ENCODE peak calls at places on chromosomes 3 and 15, in seven cellular contexts. One of them, this sample, is unnamed.

GRCh38 chr3:44321335-44321734 is 17.2 kb upstream of the TCAIM start:
- DNase-seq in astrocyte of the spinal cord: no peak
- DNase-seq in psoas muscle: no peak
- DNase-seq in uterus: no peak
- DNase-seq in breast epithelium: no peak
- DNase-seq in NB4: no peak
- DNase-seq in AG04450: no peak
- DNase-seq in this sample: no peak

GRCh38 chr15:63077952-63078351 is 35.4 kb downstream of the TPM1 start:
- DNase-seq in AG04450: no peak
- DNase-seq in breast epithelium: no peak
- DNase-seq in uterus: no peak
- DNase-seq in NB4: no peak
- DNase-seq in psoas muscle: no peak
- DNase-seq in astrocyte of the spinal cord: no peak
- DNase-seq in this sample: no peak

GRCh38 chr3:140711043-140711718 is 33.3 kb downstream of the TRIM42 start:
- DNase-seq in psoas muscle: no peak
- DNase-seq in NB4: no peak
- DNase-seq in AG04450: no peak
- DNase-seq in astrocyte of the spinal cord: no peak
- DNase-seq in breast epithelium: no peak
- DNase-seq in uterus: no peak
- DNase-seq in this sample: no peak

GRCh38 chr3:154458560-154458959 is 28.6 kb upstream of the GPR149 start:
- DNase-seq in NB4: no peak
- DNase-seq in astrocyte of the spinal cord: no peak
- DNase-seq in psoas muscle: no peak
- DNase-seq in uterus: no peak
- DNase-seq in breast epithelium: no peak
- DNase-seq in AG04450: no peak
- DNase-seq in this sample: no peak

GRCh38 chr3:126607214-126607908 is 47.6 kb downstream of the TXNRD3 start:
- DNase-seq in breast epithelium: no peak
- DNase-seq in astrocyte of the spinal cord: peak; percentile 55
- DNase-seq in psoas muscle: no peak
- DNase-seq in uterus: no peak
- DNase-seq in AG04450: peak; percentile 16
- DNase-seq in NB4: peak; percentile 86
- DNase-seq in this sample: peak; percentile 72

GRCh38 chr15:80694624-80695098 is 449 bp upstream of the ABHD17C start:
- DNase-seq in AG04450: no peak
- DNase-seq in astrocyte of the spinal cord: no peak
- DNase-seq in psoas muscle: peak; percentile 32
- DNase-seq in breast epithelium: no peak
- DNase-seq in NB4: peak; percentile 26
- DNase-seq in uterus: no peak
- DNase-seq in this sample: peak; percentile 18

GRCh38 chr3:189687475-189687874 is 56.3 kb downstream of the TP63 start:
- DNase-seq in uterus: no peak
- DNase-seq in psoas muscle: no peak
- DNase-seq in NB4: no peak
- DNase-seq in astrocyte of the spinal cord: no peak
- DNase-seq in breast epithelium: no peak
- DNase-seq in AG04450: no peak
- DNase-seq in this sample: no peak

GRCh38 chr3:109545746-109546145 is 208.4 kb upstream of the DPPA4 start:
- DNase-seq in AG04450: no peak
- DNase-seq in breast epithelium: no peak
- DNase-seq in uterus: no peak
- DNase-seq in astrocyte of the spinal cord: no peak
- DNase-seq in NB4: no peak
- DNase-seq in psoas muscle: no peak
- DNase-seq in this sample: no peak

GRCh38 chr3:115281697-115282685 is 134.9 kb upstream of the ZBTB20 start:
- DNase-seq in AG04450: no peak
- DNase-seq in NB4: no peak
- DNase-seq in psoas muscle: no peak
- DNase-seq in astrocyte of the spinal cord: peak; percentile 8
- DNase-seq in uterus: no peak
- DNase-seq in breast epithelium: no peak
- DNase-seq in this sample: peak; percentile 11

GRCh38 chr3:161462138-161462537 is 34.5 kb upstream of the OTOL1 start:
- DNase-seq in NB4: no peak
- DNase-seq in psoas muscle: no peak
- DNase-seq in AG04450: no peak
- DNase-seq in breast epithelium: no peak
- DNase-seq in astrocyte of the spinal cord: no peak
- DNase-seq in uterus: no peak
- DNase-seq in this sample: no peak

GRCh38 chr3:169137076-169137475 is 526.4 kb downstream of the MECOM start:
- DNase-seq in astrocyte of the spinal cord: no peak
- DNase-seq in breast epithelium: no peak
- DNase-seq in AG04450: no peak
- DNase-seq in uterus: no peak
- DNase-seq in NB4: no peak
- DNase-seq in psoas muscle: no peak
- DNase-seq in this sample: no peak

GRCh38 chr3:122405015-122405414 is 10.8 kb downstream of the WDR5B start:
- DNase-seq in breast epithelium: no peak
- DNase-seq in astrocyte of the spinal cord: no peak
- DNase-seq in AG04450: no peak
- DNase-seq in NB4: no peak
- DNase-seq in psoas muscle: no peak
- DNase-seq in uterus: no peak
- DNase-seq in this sample: no peak

GRCh38 chr3:100561459-100562158 is 47.8 kb upstream of the ADGRG7 start:
- DNase-seq in astrocyte of the spinal cord: peak; percentile 68
- DNase-seq in AG04450: peak; percentile 32
- DNase-seq in NB4: no peak
- DNase-seq in psoas muscle: no peak
- DNase-seq in uterus: peak; percentile 19
- DNase-seq in breast epithelium: no peak
- DNase-seq in this sample: peak; percentile 94

GRCh38 chr3:27792869-27793268 is 70.7 kb upstream of the EOMES start:
- DNase-seq in psoas muscle: no peak
- DNase-seq in breast epithelium: no peak
- DNase-seq in AG04450: no peak
- DNase-seq in astrocyte of the spinal cord: no peak
- DNase-seq in uterus: no peak
- DNase-seq in NB4: no peak
- DNase-seq in this sample: no peak

GRCh38 chr3:8954938-8955763 is 8.1 kb downstream of the RAD18 start:
- DNase-seq in astrocyte of the spinal cord: peak; percentile 86
- DNase-seq in uterus: no peak
- DNase-seq in breast epithelium: no peak
- DNase-seq in psoas muscle: no peak
- DNase-seq in NB4: peak; percentile 93
- DNase-seq in AG04450: no peak
- DNase-seq in this sample: no peak

GRCh38 chr3:98777801-98778220 is 14.7 kb downstream of the ST3GAL6 start:
- DNase-seq in breast epithelium: no peak
- DNase-seq in uterus: no peak
- DNase-seq in psoas muscle: no peak
- DNase-seq in AG04450: peak; percentile 39
- DNase-seq in NB4: no peak
- DNase-seq in astrocyte of the spinal cord: peak; percentile 55
- DNase-seq in this sample: peak; percentile 85

GRCh38 chr3:101903426-101903825 is 54.1 kb downstream of the NFKBIZ start:
- DNase-seq in psoas muscle: no peak
- DNase-seq in uterus: no peak
- DNase-seq in NB4: no peak
- DNase-seq in astrocyte of the spinal cord: no peak
- DNase-seq in breast epithelium: no peak
- DNase-seq in AG04450: no peak
- DNase-seq in this sample: peak; percentile 37

GRCh38 chr3:139574026-139574947 is 34.7 kb upstream of the RBP1 start:
- DNase-seq in psoas muscle: peak; percentile 47
- DNase-seq in NB4: no peak
- DNase-seq in breast epithelium: no peak
- DNase-seq in AG04450: no peak
- DNase-seq in astrocyte of the spinal cord: no peak
- DNase-seq in uterus: peak; percentile 35
- DNase-seq in this sample: peak; percentile 8

GRCh38 chr3:1087066-1087555 is 5.7 kb upstream of the CNTN6 start:
- DNase-seq in AG04450: no peak
- DNase-seq in astrocyte of the spinal cord: peak; percentile 95
- DNase-seq in uterus: peak; percentile 15
- DNase-seq in NB4: no peak
- DNase-seq in psoas muscle: peak; percentile 18
- DNase-seq in breast epithelium: peak; percentile 53
- DNase-seq in this sample: peak; percentile 91

GRCh38 chr3:114384558-114384903 is 90.7 kb downstream of the TIGIT start:
- DNase-seq in AG04450: no peak
- DNase-seq in breast epithelium: no peak
- DNase-seq in NB4: no peak
- DNase-seq in astrocyte of the spinal cord: no peak
- DNase-seq in uterus: no peak
- DNase-seq in psoas muscle: no peak
- DNase-seq in this sample: no peak

GRCh38 chr3:54882114-54882833 is 45.6 kb downstream of the LRTM1 start:
- DNase-seq in breast epithelium: no peak
- DNase-seq in NB4: no peak
- DNase-seq in astrocyte of the spinal cord: peak; percentile 97
- DNase-seq in AG04450: peak; percentile 73
- DNase-seq in psoas muscle: no peak
- DNase-seq in uterus: no peak
- DNase-seq in this sample: peak; percentile 98

GRCh38 chr15:99201410-99202175 is 47.8 kb downstream of the TTC23 start:
- DNase-seq in astrocyte of the spinal cord: no peak
- DNase-seq in uterus: no peak
- DNase-seq in NB4: no peak
- DNase-seq in AG04450: no peak
- DNase-seq in psoas muscle: no peak
- DNase-seq in breast epithelium: no peak
- DNase-seq in this sample: no peak
- H3K4me3 ChIP-seq in astrocyte of the spinal cord: no peak overlapping the region
- H3K4me3 ChIP-seq in uterus: no peak overlapping the region
- H3K4me3 ChIP-seq in NB4: no peak overlapping the region
- H3K4me3 ChIP-seq in AG04450: no peak overlapping the region
- H3K4me3 ChIP-seq in psoas muscle: no peak overlapping the region
- H3K4me3 ChIP-seq in breast epithelium: no peak overlapping the region
- H3K4me3 ChIP-seq in this sample: no peak overlapping the region

GRCh38 chr3:41095702-41096101 is 103.6 kb upstream of the CTNNB1 start:
- DNase-seq in psoas muscle: no peak
- DNase-seq in NB4: no peak
- DNase-seq in astrocyte of the spinal cord: no peak
- DNase-seq in uterus: no peak
- DNase-seq in breast epithelium: no peak
- DNase-seq in AG04450: no peak
- DNase-seq in this sample: no peak
- H3K4me3 ChIP-seq in psoas muscle: no peak overlapping the region
- H3K4me3 ChIP-seq in NB4: no peak overlapping the region
- H3K4me3 ChIP-seq in astrocyte of the spinal cord: no peak overlapping the region
- H3K4me3 ChIP-seq in uterus: no peak overlapping the region
- H3K4me3 ChIP-seq in breast epithelium: no peak overlapping the region
- H3K4me3 ChIP-seq in AG04450: no peak overlapping the region
- H3K4me3 ChIP-seq in this sample: no peak overlapping the region

GRCh38 chr3:142065932-142066331 is 83.4 kb downstream of the TFDP2 start:
- DNase-seq in breast epithelium: no peak
- DNase-seq in astrocyte of the spinal cord: no peak
- DNase-seq in uterus: no peak
- DNase-seq in AG04450: no peak
- DNase-seq in NB4: no peak
- DNase-seq in psoas muscle: no peak
- DNase-seq in this sample: no peak
- H3K4me3 ChIP-seq in breast epithelium: no peak overlapping the region
- H3K4me3 ChIP-seq in astrocyte of the spinal cord: no peak overlapping the region
- H3K4me3 ChIP-seq in uterus: no peak overlapping the region
- H3K4me3 ChIP-seq in AG04450: no peak overlapping the region
- H3K4me3 ChIP-seq in NB4: no peak overlapping the region
- H3K4me3 ChIP-seq in psoas muscle: no peak overlapping the region
- H3K4me3 ChIP-seq in this sample: no peak overlapping the region

DNA sequence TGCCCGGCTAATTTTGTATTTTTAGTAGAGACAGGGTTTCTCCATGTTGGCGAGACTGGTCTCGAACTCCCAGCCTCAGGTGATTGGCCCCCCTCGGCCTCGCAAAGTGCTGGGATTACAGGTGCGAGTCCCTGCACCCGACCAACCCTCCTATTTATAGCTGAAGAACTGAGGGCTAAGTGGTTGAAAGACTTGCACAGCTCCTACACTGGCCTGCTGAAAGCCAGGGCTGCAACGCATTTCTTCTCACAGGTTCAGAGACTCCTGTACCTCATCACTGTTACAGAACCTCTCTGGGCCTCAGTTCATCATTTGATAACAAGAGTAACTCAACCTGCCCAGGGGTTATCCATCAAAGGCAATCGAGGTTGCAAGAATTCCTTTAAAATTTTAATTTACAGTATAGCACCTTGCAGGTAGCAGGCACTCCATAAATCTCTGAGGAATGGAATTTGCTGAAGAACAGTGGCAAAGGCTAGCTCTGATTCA is 626.5 kb upstream of the TBL1XR1 start:
- DNase-seq in NB4: no peak
- DNase-seq in uterus: no peak
- DNase-seq in astrocyte of the spinal cord: no peak
- DNase-seq in breast epithelium: no peak
- DNase-seq in AG04450: no peak
- DNase-seq in psoas muscle: no peak
- DNase-seq in this sample: no peak
- H3K4me3 ChIP-seq in NB4: no peak overlapping the region
- H3K4me3 ChIP-seq in uterus: no peak overlapping the region
- H3K4me3 ChIP-seq in astrocyte of the spinal cord: no peak overlapping the region
- H3K4me3 ChIP-seq in breast epithelium: no peak overlapping the region
- H3K4me3 ChIP-seq in AG04450: no peak overlapping the region
- H3K4me3 ChIP-seq in psoas muscle: no peak overlapping the region
- H3K4me3 ChIP-seq in this sample: no peak overlapping the region

This sample was measured in fibroblast of mammary gland.